ENCODE peak calls at places on chromosomes 2 and 18, in nine cellular contexts. One of them, this sample, is unnamed.

GRCh38 chr2:98128556-98129109 is 41.7 kb downstream of the VWA3B start:
- DNase-seq in CD14-positive monocyte: no peak
- DNase-seq in HCT116: no peak
- DNase-seq in stomach: no peak
- DNase-seq in WTC11: no peak
- DNase-seq in dorsolateral prefrontal cortex: no peak
- DNase-seq in ovary: no peak
- DNase-seq in PC-9: no peak
- DNase-seq in sigmoid colon: no peak
- DNase-seq in this sample: no peak

GRCh38 chr2:101533611-101534601 is 59.0 kb upstream of the RFX8 start:
- DNase-seq in ovary: no peak
- DNase-seq in dorsolateral prefrontal cortex: peak; percentile 70
- DNase-seq in sigmoid colon: no peak
- DNase-seq in CD14-positive monocyte: peak; percentile 88
- DNase-seq in HCT116: no peak
- DNase-seq in WTC11: peak; percentile 39
- DNase-seq in PC-9: no peak
- DNase-seq in stomach: no peak
- DNase-seq in this sample: no peak

GRCh38 chr2:179946810-179947485 is 60.1 kb downstream of the CWC22 start:
- DNase-seq in sigmoid colon: no peak
- DNase-seq in stomach: no peak
- DNase-seq in CD14-positive monocyte: no peak
- DNase-seq in ovary: no peak
- DNase-seq in dorsolateral prefrontal cortex: no peak
- DNase-seq in HCT116: no peak
- DNase-seq in PC-9: no peak
- DNase-seq in WTC11: no peak
- DNase-seq in this sample: no peak

GRCh38 chr2:207253946-207254345 is 88.2 kb upstream of the KLF7 start:
- DNase-seq in ovary: no peak
- DNase-seq in dorsolateral prefrontal cortex: no peak
- DNase-seq in WTC11: no peak
- DNase-seq in sigmoid colon: no peak
- DNase-seq in stomach: no peak
- DNase-seq in HCT116: no peak
- DNase-seq in PC-9: peak; percentile 24
- DNase-seq in CD14-positive monocyte: no peak
- DNase-seq in this sample: peak; percentile 95

GRCh38 chr2:239327536-239328305 is 73.1 kb downstream of the HDAC4 start:
- DNase-seq in dorsolateral prefrontal cortex: no peak
- DNase-seq in ovary: peak; percentile 80
- DNase-seq in PC-9: no peak
- DNase-seq in stomach: no peak
- DNase-seq in WTC11: no peak
- DNase-seq in HCT116: no peak
- DNase-seq in sigmoid colon: no peak
- DNase-seq in CD14-positive monocyte: no peak
- DNase-seq in this sample: no peak

GRCh38 chr18:73927494-73927893 is 220.1 kb downstream of the FBXO15 start:
- DNase-seq in PC-9: no peak
- DNase-seq in stomach: no peak
- DNase-seq in dorsolateral prefrontal cortex: no peak
- DNase-seq in ovary: no peak
- DNase-seq in CD14-positive monocyte: no peak
- DNase-seq in sigmoid colon: no peak
- DNase-seq in HCT116: no peak
- DNase-seq in WTC11: no peak
- DNase-seq in this sample: no peak

GRCh38 chr2:205717999-205718398 is 35.7 kb downstream of the NRP2 start:
- DNase-seq in stomach: no peak
- DNase-seq in PC-9: no peak
- DNase-seq in WTC11: no peak
- DNase-seq in CD14-positive monocyte: no peak
- DNase-seq in dorsolateral prefrontal cortex: no peak
- DNase-seq in sigmoid colon: no peak
- DNase-seq in HCT116: no peak
- DNase-seq in ovary: no peak
- DNase-seq in this sample: no peak

GRCh38 chr2:1550658-1551316 is 137.5 kb downstream of the TPO start:
- DNase-seq in ovary: peak; percentile 78
- DNase-seq in dorsolateral prefrontal cortex: peak; percentile 51
- DNase-seq in stomach: peak; percentile 66
- DNase-seq in HCT116: peak; percentile 18
- DNase-seq in CD14-positive monocyte: no peak
- DNase-seq in WTC11: peak; percentile 80
- DNase-seq in PC-9: peak; percentile 53
- DNase-seq in sigmoid colon: peak; percentile 75
- DNase-seq in this sample: no peak

GRCh38 chr2:119476301-119477117 is 44.9 kb downstream of the TMEM37 start:
- DNase-seq in WTC11: peak; percentile 82
- DNase-seq in PC-9: peak; percentile 61
- DNase-seq in sigmoid colon: peak; percentile 71
- DNase-seq in HCT116: peak; percentile 78
- DNase-seq in ovary: peak; percentile 78
- DNase-seq in CD14-positive monocyte: no peak
- DNase-seq in dorsolateral prefrontal cortex: peak; percentile 46
- DNase-seq in stomach: peak; percentile 63
- DNase-seq in this sample: peak; percentile 24

GRCh38 chr2:50850290-50850969 is 181.5 kb downstream of the NRXN1 start:
- DNase-seq in stomach: no peak
- DNase-seq in dorsolateral prefrontal cortex: no peak
- DNase-seq in PC-9: no peak
- DNase-seq in CD14-positive monocyte: no peak
- DNase-seq in HCT116: no peak
- DNase-seq in ovary: no peak
- DNase-seq in WTC11: no peak
- DNase-seq in sigmoid colon: no peak
- DNase-seq in this sample: no peak

GRCh38 chr2:50851891-50852290 is 180.0 kb downstream of the NRXN1 start:
- DNase-seq in stomach: no peak
- DNase-seq in PC-9: no peak
- DNase-seq in dorsolateral prefrontal cortex: no peak
- DNase-seq in HCT116: no peak
- DNase-seq in WTC11: no peak
- DNase-seq in CD14-positive monocyte: no peak
- DNase-seq in ovary: no peak
- DNase-seq in sigmoid colon: no peak
- DNase-seq in this sample: no peak

GRCh38 chr2:50859110-50859509 is 172.8 kb downstream of the NRXN1 start:
- DNase-seq in HCT116: no peak
- DNase-seq in PC-9: no peak
- DNase-seq in stomach: no peak
- DNase-seq in WTC11: no peak
- DNase-seq in dorsolateral prefrontal cortex: no peak
- DNase-seq in sigmoid colon: no peak
- DNase-seq in ovary: no peak
- DNase-seq in CD14-positive monocyte: no peak
- DNase-seq in this sample: no peak

GRCh38 chr2:50856112-50856511 is 175.8 kb downstream of the NRXN1 start:
- DNase-seq in HCT116: no peak
- DNase-seq in ovary: no peak
- DNase-seq in stomach: no peak
- DNase-seq in PC-9: no peak
- DNase-seq in WTC11: no peak
- DNase-seq in sigmoid colon: no peak
- DNase-seq in CD14-positive monocyte: no peak
- DNase-seq in dorsolateral prefrontal cortex: no peak
- DNase-seq in this sample: no peak
- TF ChIP-seq CTCF in HCT116: no peak
- TF ChIP-seq CTCF in ovary: no peak
- TF ChIP-seq CTCF in stomach: no peak
- TF ChIP-seq CTCF in PC-9: no peak
- TF ChIP-seq CTCF in WTC11: no peak
- TF ChIP-seq CTCF in sigmoid colon: no peak
- TF ChIP-seq CTCF in CD14-positive monocyte: no peak
- TF ChIP-seq CTCF in dorsolateral prefrontal cortex: no peak
- TF ChIP-seq CTCF in this sample: no peak

GRCh38 chr2:217279130-217279529 is 419.3 kb upstream of the TNP1 start:
- DNase-seq in stomach: no peak
- DNase-seq in ovary: no peak
- DNase-seq in CD14-positive monocyte: no peak
- DNase-seq in dorsolateral prefrontal cortex: no peak
- DNase-seq in PC-9: no peak
- DNase-seq in WTC11: no peak
- DNase-seq in sigmoid colon: no peak
- DNase-seq in HCT116: no peak
- DNase-seq in this sample: no peak
- TF ChIP-seq CTCF in stomach: no peak
- TF ChIP-seq CTCF in ovary: no peak
- TF ChIP-seq CTCF in CD14-positive monocyte: no peak
- TF ChIP-seq CTCF in dorsolateral prefrontal cortex: no peak
- TF ChIP-seq CTCF in PC-9: no peak
- TF ChIP-seq CTCF in WTC11: no peak
- TF ChIP-seq CTCF in sigmoid colon: no peak
- TF ChIP-seq CTCF in HCT116: no peak
- TF ChIP-seq CTCF in this sample: no peak

GRCh38 chr18:31512203-31512764 is 14.3 kb downstream of the DSG2 start:
- DNase-seq in sigmoid colon: no peak
- DNase-seq in HCT116: no peak
- DNase-seq in dorsolateral prefrontal cortex: no peak
- DNase-seq in ovary: no peak
- DNase-seq in WTC11: no peak
- DNase-seq in stomach: peak; percentile 32
- DNase-seq in CD14-positive monocyte: peak; percentile 48
- DNase-seq in PC-9: peak; percentile 72
- DNase-seq in this sample: no peak

GRCh38 chr18:31513189-31513907 is 15.4 kb downstream of the DSG2 start:
- DNase-seq in stomach: no peak
- DNase-seq in CD14-positive monocyte: no peak
- DNase-seq in WTC11: no peak
- DNase-seq in sigmoid colon: no peak
- DNase-seq in HCT116: no peak
- DNase-seq in PC-9: peak; percentile 57
- DNase-seq in dorsolateral prefrontal cortex: no peak
- DNase-seq in ovary: no peak
- DNase-seq in this sample: no peak

GRCh38 chr18:31510319-31510718 is 12.3 kb downstream of the DSG2 start:
- DNase-seq in sigmoid colon: no peak
- DNase-seq in stomach: no peak
- DNase-seq in dorsolateral prefrontal cortex: no peak
- DNase-seq in CD14-positive monocyte: no peak
- DNase-seq in HCT116: no peak
- DNase-seq in PC-9: no peak
- DNase-seq in ovary: no peak
- DNase-seq in WTC11: no peak
- DNase-seq in this sample: no peak

GRCh38 chr18:31509571-31509970 is 11.6 kb downstream of the DSG2 start:
- DNase-seq in PC-9: no peak
- DNase-seq in ovary: no peak
- DNase-seq in HCT116: no peak
- DNase-seq in sigmoid colon: no peak
- DNase-seq in stomach: no peak
- DNase-seq in CD14-positive monocyte: no peak
- DNase-seq in dorsolateral prefrontal cortex: no peak
- DNase-seq in WTC11: no peak
- DNase-seq in this sample: no peak

DNA sequence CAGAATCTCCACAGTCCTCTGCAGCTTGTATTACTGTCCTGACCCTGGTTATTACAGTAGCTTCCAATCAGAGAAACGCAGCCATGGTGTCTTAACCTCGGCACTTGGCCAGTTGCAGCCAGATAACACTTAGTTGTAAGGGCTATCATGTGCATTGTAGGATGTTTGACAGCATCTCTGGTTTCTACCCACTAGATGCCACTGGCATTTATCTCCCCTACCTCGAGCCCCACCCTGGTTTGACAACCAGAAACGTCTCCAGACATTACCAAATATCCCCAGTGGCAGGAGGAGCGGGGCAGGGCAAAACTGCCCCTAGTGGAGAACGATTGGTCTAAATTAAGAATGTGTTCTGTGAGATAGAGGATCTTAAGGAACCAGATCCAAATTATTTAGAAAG is 13.1 kb downstream of the DSG2 start:
- DNase-seq in stomach: no peak
- DNase-seq in WTC11: no peak
- DNase-seq in CD14-positive monocyte: no peak
- DNase-seq in PC-9: no peak
- DNase-seq in HCT116: no peak
- DNase-seq in dorsolateral prefrontal cortex: no peak
- DNase-seq in ovary: no peak
- DNase-seq in sigmoid colon: no peak
- DNase-seq in this sample: no peak
- TF ChIP-seq CTCF in stomach: no peak
- TF ChIP-seq CTCF in WTC11: no peak
- TF ChIP-seq CTCF in CD14-positive monocyte: no peak
- TF ChIP-seq CTCF in PC-9: no peak
- TF ChIP-seq CTCF in HCT116: peak; percentile 50
- TF ChIP-seq CTCF in dorsolateral prefrontal cortex: no peak
- TF ChIP-seq CTCF in ovary: no peak
- TF ChIP-seq CTCF in sigmoid colon: no peak
- TF ChIP-seq CTCF in this sample: no peak

GRCh38 chr2:171056307-171056706 is 104.4 kb downstream of the TLK1 start:
- DNase-seq in PC-9: no peak
- DNase-seq in dorsolateral prefrontal cortex: no peak
- DNase-seq in ovary: no peak
- DNase-seq in sigmoid colon: no peak
- DNase-seq in CD14-positive monocyte: no peak
- DNase-seq in HCT116: no peak
- DNase-seq in stomach: no peak
- DNase-seq in WTC11: no peak
- DNase-seq in this sample: peak; percentile 25

GRCh38 chr2:171057575-171057974 is 103.1 kb downstream of the TLK1 start:
- DNase-seq in dorsolateral prefrontal cortex: no peak
- DNase-seq in WTC11: no peak
- DNase-seq in HCT116: no peak
- DNase-seq in sigmoid colon: no peak
- DNase-seq in CD14-positive monocyte: no peak
- DNase-seq in ovary: no peak
- DNase-seq in stomach: no peak
- DNase-seq in PC-9: no peak
- DNase-seq in this sample: no peak
- TF ChIP-seq CTCF in dorsolateral prefrontal cortex: no peak
- TF ChIP-seq CTCF in WTC11: no peak
- TF ChIP-seq CTCF in HCT116: no peak
- TF ChIP-seq CTCF in sigmoid colon: no peak
- TF ChIP-seq CTCF in CD14-positive monocyte: no peak
- TF ChIP-seq CTCF in ovary: no peak
- TF ChIP-seq CTCF in stomach: no peak
- TF ChIP-seq CTCF in PC-9: no peak
- TF ChIP-seq CTCF in this sample: no peak

DNA sequence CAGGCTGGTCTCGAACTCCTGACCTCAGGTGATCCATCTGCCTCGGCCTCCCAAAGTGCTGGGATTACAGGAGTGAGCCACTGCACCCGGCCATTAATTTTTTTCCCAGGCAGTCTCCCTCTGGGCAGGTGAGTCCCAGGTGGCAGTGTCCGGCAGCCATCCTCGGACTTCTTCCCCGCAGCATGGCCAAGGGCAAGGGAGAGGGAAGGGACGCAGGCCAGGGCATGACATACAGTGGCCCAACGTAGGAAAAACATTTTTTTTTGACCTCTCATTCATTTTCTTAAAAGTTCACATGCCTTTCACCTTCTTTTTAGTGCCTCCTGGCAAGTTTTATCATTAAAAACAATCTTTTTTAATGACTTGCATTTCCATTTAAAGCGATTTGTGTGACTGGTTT is 23.1 kb upstream of the ATOH8 start:
- DNase-seq in dorsolateral prefrontal cortex: no peak
- DNase-seq in WTC11: no peak
- DNase-seq in stomach: no peak
- DNase-seq in sigmoid colon: peak; percentile 60
- DNase-seq in ovary: no peak
- DNase-seq in CD14-positive monocyte: no peak
- DNase-seq in HCT116: no peak
- DNase-seq in PC-9: no peak
- DNase-seq in this sample: no peak
- TF ChIP-seq CTCF in dorsolateral prefrontal cortex: no peak
- TF ChIP-seq CTCF in WTC11: no peak
- TF ChIP-seq CTCF in stomach: no peak
- TF ChIP-seq CTCF in sigmoid colon: no peak
- TF ChIP-seq CTCF in ovary: no peak
- TF ChIP-seq CTCF in CD14-positive monocyte: no peak
- TF ChIP-seq CTCF in HCT116: no peak
- TF ChIP-seq CTCF in PC-9: no peak
- TF ChIP-seq CTCF in this sample: no peak

This sample was measured in HFFc6.